ENCODE peak calls at places on chromosomes 13 and 19, in eight cellular contexts. One of them, this sample, is unnamed.

GRCh38 chr19:48403606-48404005 is 10.1 kb downstream of the GRIN2D start:
- DNase-seq in activated naive CD8-positive, alpha-beta T cell treated with anti-CD3 and anti-CD28 coated beads, Interleukin-2, amount 50 U/mL, for 16 hours: no peak
- DNase-seq in BE2C: peak
- DNase-seq in psoas muscle: no peak
- DNase-seq in neural crest cell: no peak
- DNase-seq in central memory CD4-positive, alpha-beta T cell: peak
- DNase-seq in activated T-cell treated with anti-CD3 and anti-CD28 coated beads, Interleukin-2, amount 50 U/mL, for 72 hours: peak
- DNase-seq in lower leg skin: no peak
- DNase-seq in this sample: peak

GRCh38 chr13:89554801-89555200 is 1792.7 kb upstream of the MIR17HG start:
- DNase-seq in lower leg skin: no peak
- DNase-seq in activated naive CD8-positive, alpha-beta T cell treated with anti-CD3 and anti-CD28 coated beads, Interleukin-2, amount 50 U/mL, for 16 hours: no peak
- DNase-seq in psoas muscle: no peak
- DNase-seq in central memory CD4-positive, alpha-beta T cell: no peak
- DNase-seq in BE2C: no peak
- DNase-seq in activated T-cell treated with anti-CD3 and anti-CD28 coated beads, Interleukin-2, amount 50 U/mL, for 72 hours: no peak
- DNase-seq in neural crest cell: no peak
- DNase-seq in this sample: no peak

GRCh38 chr19:16462757-16463250 is 9.0 kb downstream of the EPS15L1 start:
- DNase-seq in BE2C: no peak
- DNase-seq in activated T-cell treated with anti-CD3 and anti-CD28 coated beads, Interleukin-2, amount 50 U/mL, for 72 hours: peak
- DNase-seq in central memory CD4-positive, alpha-beta T cell: no peak
- DNase-seq in activated naive CD8-positive, alpha-beta T cell treated with anti-CD3 and anti-CD28 coated beads, Interleukin-2, amount 50 U/mL, for 16 hours: no peak
- DNase-seq in neural crest cell: no peak
- DNase-seq in psoas muscle: peak
- DNase-seq in lower leg skin: no peak
- DNase-seq in this sample: no peak

GRCh38 chr19:3285647-3286176 is 61.3 kb downstream of the CELF5 start:
- DNase-seq in psoas muscle: peak
- DNase-seq in central memory CD4-positive, alpha-beta T cell: no peak
- DNase-seq in activated naive CD8-positive, alpha-beta T cell treated with anti-CD3 and anti-CD28 coated beads, Interleukin-2, amount 50 U/mL, for 16 hours: peak
- DNase-seq in activated T-cell treated with anti-CD3 and anti-CD28 coated beads, Interleukin-2, amount 50 U/mL, for 72 hours: no peak
- DNase-seq in neural crest cell: peak
- DNase-seq in BE2C: peak
- DNase-seq in lower leg skin: no peak
- DNase-seq in this sample: no peak

GRCh38 chr13:25871389-25872125 is 180.3 kb downstream of the SHISA2 start:
- DNase-seq in activated T-cell treated with anti-CD3 and anti-CD28 coated beads, Interleukin-2, amount 50 U/mL, for 72 hours: no peak
- DNase-seq in BE2C: no peak
- DNase-seq in activated naive CD8-positive, alpha-beta T cell treated with anti-CD3 and anti-CD28 coated beads, Interleukin-2, amount 50 U/mL, for 16 hours: no peak
- DNase-seq in neural crest cell: no peak
- DNase-seq in lower leg skin: no peak
- DNase-seq in central memory CD4-positive, alpha-beta T cell: no peak
- DNase-seq in psoas muscle: no peak
- DNase-seq in this sample: no peak

GRCh38 chr13:109667754-109668360 is 118.5 kb downstream of the IRS2 start:
- DNase-seq in psoas muscle: no peak
- DNase-seq in BE2C: peak
- DNase-seq in central memory CD4-positive, alpha-beta T cell: no peak
- DNase-seq in activated naive CD8-positive, alpha-beta T cell treated with anti-CD3 and anti-CD28 coated beads, Interleukin-2, amount 50 U/mL, for 16 hours: no peak
- DNase-seq in activated T-cell treated with anti-CD3 and anti-CD28 coated beads, Interleukin-2, amount 50 U/mL, for 72 hours: no peak
- DNase-seq in neural crest cell: no peak
- DNase-seq in lower leg skin: no peak
- DNase-seq in this sample: no peak

GRCh38 chr19:17616961-17617806 is 61.7 kb downstream of the COLGALT1 start:
- DNase-seq in neural crest cell: no peak
- DNase-seq in BE2C: peak
- DNase-seq in central memory CD4-positive, alpha-beta T cell: no peak
- DNase-seq in psoas muscle: no peak
- DNase-seq in lower leg skin: no peak
- DNase-seq in activated T-cell treated with anti-CD3 and anti-CD28 coated beads, Interleukin-2, amount 50 U/mL, for 72 hours: no peak
- DNase-seq in activated naive CD8-positive, alpha-beta T cell treated with anti-CD3 and anti-CD28 coated beads, Interleukin-2, amount 50 U/mL, for 16 hours: no peak
- DNase-seq in this sample: no peak

GRCh38 chr19:46551175-46551574 is 50.0 kb upstream of the CALM3 start:
- DNase-seq in activated naive CD8-positive, alpha-beta T cell treated with anti-CD3 and anti-CD28 coated beads, Interleukin-2, amount 50 U/mL, for 16 hours: no peak
- DNase-seq in lower leg skin: no peak
- DNase-seq in neural crest cell: no peak
- DNase-seq in activated T-cell treated with anti-CD3 and anti-CD28 coated beads, Interleukin-2, amount 50 U/mL, for 72 hours: no peak
- DNase-seq in central memory CD4-positive, alpha-beta T cell: no peak
- DNase-seq in psoas muscle: no peak
- DNase-seq in BE2C: no peak
- DNase-seq in this sample: no peak

GRCh38 chr19:51365211-51366049 is 758 bp downstream of the ETFB start:
- DNase-seq in activated naive CD8-positive, alpha-beta T cell treated with anti-CD3 and anti-CD28 coated beads, Interleukin-2, amount 50 U/mL, for 16 hours: no peak
- DNase-seq in psoas muscle: peak
- DNase-seq in central memory CD4-positive, alpha-beta T cell: peak
- DNase-seq in lower leg skin: no peak
- DNase-seq in BE2C: peak
- DNase-seq in neural crest cell: no peak
- DNase-seq in activated T-cell treated with anti-CD3 and anti-CD28 coated beads, Interleukin-2, amount 50 U/mL, for 72 hours: no peak
- DNase-seq in this sample: no peak

GRCh38 chr19:7679017-7679720 is 1.5 kb upstream of the TRAPPC5 start:
- DNase-seq in activated T-cell treated with anti-CD3 and anti-CD28 coated beads, Interleukin-2, amount 50 U/mL, for 72 hours: peak
- DNase-seq in psoas muscle: peak
- DNase-seq in neural crest cell: no peak
- DNase-seq in BE2C: peak
- DNase-seq in activated naive CD8-positive, alpha-beta T cell treated with anti-CD3 and anti-CD28 coated beads, Interleukin-2, amount 50 U/mL, for 16 hours: peak
- DNase-seq in central memory CD4-positive, alpha-beta T cell: peak
- DNase-seq in lower leg skin: no peak
- DNase-seq in this sample: no peak

GRCh38 chr13:94173312-94173854 is 306.1 kb downstream of the DCT start:
- DNase-seq in activated T-cell treated with anti-CD3 and anti-CD28 coated beads, Interleukin-2, amount 50 U/mL, for 72 hours: no peak
- DNase-seq in lower leg skin: no peak
- DNase-seq in psoas muscle: no peak
- DNase-seq in BE2C: no peak
- DNase-seq in neural crest cell: no peak
- DNase-seq in central memory CD4-positive, alpha-beta T cell: no peak
- DNase-seq in activated naive CD8-positive, alpha-beta T cell treated with anti-CD3 and anti-CD28 coated beads, Interleukin-2, amount 50 U/mL, for 16 hours: no peak
- DNase-seq in this sample: no peak

GRCh38 chr19:3363841-3364500 is 2.4 kb upstream of the NFIC start:
- DNase-seq in psoas muscle: peak
- DNase-seq in neural crest cell: no peak
- DNase-seq in BE2C: no peak
- DNase-seq in activated T-cell treated with anti-CD3 and anti-CD28 coated beads, Interleukin-2, amount 50 U/mL, for 72 hours: no peak
- DNase-seq in lower leg skin: peak
- DNase-seq in central memory CD4-positive, alpha-beta T cell: no peak
- DNase-seq in activated naive CD8-positive, alpha-beta T cell treated with anti-CD3 and anti-CD28 coated beads, Interleukin-2, amount 50 U/mL, for 16 hours: no peak
- DNase-seq in this sample: peak

GRCh38 chr13:66844933-66845332 is 385.2 kb downstream of the PCDH9 start:
- DNase-seq in neural crest cell: no peak
- DNase-seq in lower leg skin: no peak
- DNase-seq in activated naive CD8-positive, alpha-beta T cell treated with anti-CD3 and anti-CD28 coated beads, Interleukin-2, amount 50 U/mL, for 16 hours: no peak
- DNase-seq in BE2C: no peak
- DNase-seq in central memory CD4-positive, alpha-beta T cell: no peak
- DNase-seq in activated T-cell treated with anti-CD3 and anti-CD28 coated beads, Interleukin-2, amount 50 U/mL, for 72 hours: no peak
- DNase-seq in psoas muscle: no peak
- DNase-seq in this sample: peak

GRCh38 chr19:41323023-41323422 is 13.1 kb downstream of the CCDC97 start:
- DNase-seq in activated naive CD8-positive, alpha-beta T cell treated with anti-CD3 and anti-CD28 coated beads, Interleukin-2, amount 50 U/mL, for 16 hours: no peak
- DNase-seq in lower leg skin: no peak
- DNase-seq in central memory CD4-positive, alpha-beta T cell: no peak
- DNase-seq in activated T-cell treated with anti-CD3 and anti-CD28 coated beads, Interleukin-2, amount 50 U/mL, for 72 hours: no peak
- DNase-seq in neural crest cell: no peak
- DNase-seq in psoas muscle: peak
- DNase-seq in BE2C: no peak
- DNase-seq in this sample: peak